ENCODE peak calls at places on chromosomes 11 and 22, in seven cellular contexts. One of them, this sample, is unnamed.

GRCh38 chr22:49023879-49024774 is 803.5 kb downstream of the BRD1 start:
- DNase-seq in CD8-positive, alpha-beta T cell: no peak
- DNase-seq in BE2C: no peak
- DNase-seq in psoas muscle: peak
- DNase-seq in astrocyte of the spinal cord: no peak
- DNase-seq in fibroblast of lung: no peak
- DNase-seq in lower leg skin: no peak
- DNase-seq in this sample: no peak

GRCh38 chr22:24977370-24978230 is 25.1 kb downstream of the KIAA1671 start:
- DNase-seq in astrocyte of the spinal cord: peak
- DNase-seq in CD8-positive, alpha-beta T cell: no peak
- DNase-seq in fibroblast of lung: no peak
- DNase-seq in lower leg skin: no peak
- DNase-seq in BE2C: no peak
- DNase-seq in psoas muscle: peak
- DNase-seq in this sample: no peak

GRCh38 chr22:49278357-49278756 is 549.3 kb downstream of the BRD1 start:
- DNase-seq in CD8-positive, alpha-beta T cell: no peak
- DNase-seq in BE2C: no peak
- DNase-seq in lower leg skin: no peak
- DNase-seq in psoas muscle: no peak
- DNase-seq in astrocyte of the spinal cord: no peak
- DNase-seq in fibroblast of lung: no peak
- DNase-seq in this sample: no peak

GRCh38 chr11:30192620-30193019 is 38.2 kb upstream of the FSHB start:
- DNase-seq in BE2C: no peak
- DNase-seq in lower leg skin: no peak
- DNase-seq in fibroblast of lung: no peak
- DNase-seq in astrocyte of the spinal cord: no peak
- DNase-seq in psoas muscle: no peak
- DNase-seq in CD8-positive, alpha-beta T cell: no peak
- DNase-seq in this sample: no peak

GRCh38 chr11:128525411-128526243 is 61.7 kb downstream of the ETS1 start:
- DNase-seq in psoas muscle: no peak
- DNase-seq in fibroblast of lung: peak
- DNase-seq in CD8-positive, alpha-beta T cell: no peak
- DNase-seq in astrocyte of the spinal cord: peak
- DNase-seq in BE2C: no peak
- DNase-seq in lower leg skin: no peak
- DNase-seq in this sample: no peak

GRCh38 chr22:39620924-39621690 is 50.6 kb downstream of the CACNA1I start:
- DNase-seq in CD8-positive, alpha-beta T cell: no peak
- DNase-seq in psoas muscle: no peak
- DNase-seq in fibroblast of lung: no peak
- DNase-seq in astrocyte of the spinal cord: no peak
- DNase-seq in BE2C: no peak
- DNase-seq in lower leg skin: no peak
- DNase-seq in this sample: no peak

GRCh38 chr11:61693897-61694840 is 14.0 kb downstream of the DAGLA start:
- DNase-seq in psoas muscle: no peak
- DNase-seq in CD8-positive, alpha-beta T cell: no peak
- DNase-seq in BE2C: no peak
- DNase-seq in lower leg skin: no peak
- DNase-seq in fibroblast of lung: no peak
- DNase-seq in astrocyte of the spinal cord: no peak
- DNase-seq in this sample: no peak

GRCh38 chr11:67261635-67261941 is 4.7 kb upstream of the GRK2 start:
- DNase-seq in CD8-positive, alpha-beta T cell: no peak
- DNase-seq in lower leg skin: no peak
- DNase-seq in astrocyte of the spinal cord: no peak
- DNase-seq in fibroblast of lung: no peak
- DNase-seq in psoas muscle: peak
- DNase-seq in BE2C: no peak
- DNase-seq in this sample: no peak

GRCh38 chr22:23745780-23746179 is 5.1 kb downstream of the ZNF70 start:
- DNase-seq in CD8-positive, alpha-beta T cell: no peak
- DNase-seq in astrocyte of the spinal cord: no peak
- DNase-seq in psoas muscle: no peak
- DNase-seq in fibroblast of lung: no peak
- DNase-seq in BE2C: no peak
- DNase-seq in lower leg skin: no peak
- DNase-seq in this sample: no peak

GRCh38 chr11:3143136-3143880 is 21.8 kb downstream of the OSBPL5 start:
- DNase-seq in psoas muscle: no peak
- DNase-seq in lower leg skin: no peak
- DNase-seq in CD8-positive, alpha-beta T cell: no peak
- DNase-seq in fibroblast of lung: no peak
- DNase-seq in astrocyte of the spinal cord: no peak
- DNase-seq in BE2C: no peak
- DNase-seq in this sample: no peak

GRCh38 chr11:46001427-46002049 is 79.1 kb downstream of the LARGE2 start:
- DNase-seq in fibroblast of lung: peak
- DNase-seq in psoas muscle: no peak
- DNase-seq in CD8-positive, alpha-beta T cell: no peak
- DNase-seq in astrocyte of the spinal cord: peak
- DNase-seq in lower leg skin: no peak
- DNase-seq in BE2C: no peak
- DNase-seq in this sample: no peak

GRCh38 chr22:19681863-19682245 is 32.4 kb upstream of the SEPTIN5 start:
- DNase-seq in fibroblast of lung: no peak
- DNase-seq in BE2C: no peak
- DNase-seq in astrocyte of the spinal cord: no peak
- DNase-seq in psoas muscle: no peak
- DNase-seq in lower leg skin: no peak
- DNase-seq in CD8-positive, alpha-beta T cell: no peak
- DNase-seq in this sample: no peak

GRCh38 chr22:44710474-44711235 is 8.7 kb downstream of the PRR5 start:
- DNase-seq in psoas muscle: no peak
- DNase-seq in BE2C: peak
- DNase-seq in lower leg skin: no peak
- DNase-seq in CD8-positive, alpha-beta T cell: peak
- DNase-seq in fibroblast of lung: no peak
- DNase-seq in astrocyte of the spinal cord: no peak
- DNase-seq in this sample: no peak

GRCh38 chr11:107017433-107018227 is 646 bp downstream of the GUCY1A2 start:
- DNase-seq in lower leg skin: peak
- DNase-seq in BE2C: peak
- DNase-seq in psoas muscle: peak
- DNase-seq in fibroblast of lung: peak
- DNase-seq in astrocyte of the spinal cord: peak
- DNase-seq in CD8-positive, alpha-beta T cell: no peak
- DNase-seq in this sample: peak

GRCh38 chr11:11389238-11389637 is 36.2 kb upstream of the CSNK2A3 start:
- DNase-seq in astrocyte of the spinal cord: no peak
- DNase-seq in BE2C: no peak
- DNase-seq in fibroblast of lung: no peak
- DNase-seq in CD8-positive, alpha-beta T cell: no peak
- DNase-seq in lower leg skin: peak
- DNase-seq in psoas muscle: no peak
- DNase-seq in this sample: no peak

GRCh38 chr11:126332221-126332711 is 23.2 kb upstream of the ST3GAL4 start:
- DNase-seq in psoas muscle: peak
- DNase-seq in astrocyte of the spinal cord: peak
- DNase-seq in lower leg skin: no peak
- DNase-seq in CD8-positive, alpha-beta T cell: no peak
- DNase-seq in BE2C: peak
- DNase-seq in fibroblast of lung: peak
- DNase-seq in this sample: no peak

GRCh38 chr11:3091846-3092602 is 34.8 kb upstream of the CARS1 start:
- DNase-seq in fibroblast of lung: peak
- DNase-seq in lower leg skin: peak
- DNase-seq in psoas muscle: peak
- DNase-seq in BE2C: peak
- DNase-seq in CD8-positive, alpha-beta T cell: peak
- DNase-seq in astrocyte of the spinal cord: peak
- DNase-seq in this sample: peak

GRCh38 chr11:14445542-14446530 is 53.8 kb downstream of the COPB1 start:
- DNase-seq in fibroblast of lung: peak
- DNase-seq in CD8-positive, alpha-beta T cell: no peak
- DNase-seq in psoas muscle: no peak
- DNase-seq in BE2C: no peak
- DNase-seq in astrocyte of the spinal cord: peak
- DNase-seq in lower leg skin: no peak
- DNase-seq in this sample: no peak

GRCh38 chr11:35321111-35321510 is 98.2 kb downstream of the SLC1A2 start:
- DNase-seq in CD8-positive, alpha-beta T cell: no peak
- DNase-seq in fibroblast of lung: no peak
- DNase-seq in psoas muscle: no peak
- DNase-seq in lower leg skin: no peak
- DNase-seq in BE2C: no peak
- DNase-seq in astrocyte of the spinal cord: no peak
- DNase-seq in this sample: no peak

GRCh38 chr11:9697766-9698165 is 33.9 kb downstream of the SWAP70 start:
- DNase-seq in psoas muscle: no peak
- DNase-seq in BE2C: no peak
- DNase-seq in lower leg skin: no peak
- DNase-seq in CD8-positive, alpha-beta T cell: no peak
- DNase-seq in fibroblast of lung: no peak
- DNase-seq in astrocyte of the spinal cord: no peak
- DNase-seq in this sample: no peak

GRCh38 chr11:70737816-70738630 is 339.7 kb downstream of the CTTN start:
- DNase-seq in lower leg skin: no peak
- DNase-seq in CD8-positive, alpha-beta T cell: no peak
- DNase-seq in psoas muscle: no peak
- DNase-seq in fibroblast of lung: no peak
- DNase-seq in astrocyte of the spinal cord: no peak
- DNase-seq in BE2C: no peak
- DNase-seq in this sample: no peak

GRCh38 chr22:22983816-22984215 is 86.5 kb upstream of the GNAZ start:
- DNase-seq in fibroblast of lung: no peak
- DNase-seq in astrocyte of the spinal cord: no peak
- DNase-seq in CD8-positive, alpha-beta T cell: no peak
- DNase-seq in BE2C: no peak
- DNase-seq in lower leg skin: no peak
- DNase-seq in psoas muscle: no peak
- DNase-seq in this sample: no peak

GRCh38 chr11:132504501-132505041 is 1027.7 kb downstream of the OPCML start:
- DNase-seq in astrocyte of the spinal cord: no peak
- DNase-seq in BE2C: no peak
- DNase-seq in CD8-positive, alpha-beta T cell: no peak
- DNase-seq in psoas muscle: no peak
- DNase-seq in lower leg skin: no peak
- DNase-seq in fibroblast of lung: no peak
- DNase-seq in this sample: no peak

GRCh38 chr11:126318642-126319373 is 14.9 kb downstream of the DCPS start:
- DNase-seq in astrocyte of the spinal cord: peak
- DNase-seq in BE2C: no peak
- DNase-seq in fibroblast of lung: peak
- DNase-seq in psoas muscle: no peak
- DNase-seq in lower leg skin: no peak
- DNase-seq in CD8-positive, alpha-beta T cell: no peak
- DNase-seq in this sample: no peak

GRCh38 chr11:114168086-114168448 is 108.6 kb downstream of the ZBTB16 start:
- DNase-seq in psoas muscle: peak
- DNase-seq in BE2C: no peak
- DNase-seq in fibroblast of lung: no peak
- DNase-seq in CD8-positive, alpha-beta T cell: no peak
- DNase-seq in astrocyte of the spinal cord: no peak
- DNase-seq in lower leg skin: no peak
- DNase-seq in this sample: no peak

GRCh38 chr11:121520243-121521144 is 67.7 kb upstream of the SORL1-AS1 start:
- DNase-seq in BE2C: no peak
- DNase-seq in lower leg skin: no peak
- DNase-seq in CD8-positive, alpha-beta T cell: no peak
- DNase-seq in psoas muscle: no peak
- DNase-seq in fibroblast of lung: peak
- DNase-seq in astrocyte of the spinal cord: peak
- DNase-seq in this sample: no peak

GRCh38 chr11:27995082-27995481 is 112.9 kb downstream of the KIF18A start:
- DNase-seq in BE2C: no peak
- DNase-seq in astrocyte of the spinal cord: no peak
- DNase-seq in CD8-positive, alpha-beta T cell: no peak
- DNase-seq in psoas muscle: no peak
- DNase-seq in fibroblast of lung: no peak
- DNase-seq in lower leg skin: no peak
- DNase-seq in this sample: no peak

GRCh38 chr22:35915477-35916013 is 113.1 kb downstream of the RBFOX2 start:
- DNase-seq in CD8-positive, alpha-beta T cell: no peak
- DNase-seq in fibroblast of lung: peak
- DNase-seq in lower leg skin: no peak
- DNase-seq in psoas muscle: no peak
- DNase-seq in BE2C: no peak
- DNase-seq in astrocyte of the spinal cord: peak
- DNase-seq in this sample: no peak
- H3K4me3 ChIP-seq in CD8-positive, alpha-beta T cell: no peak
- H3K4me3 ChIP-seq in fibroblast of lung: peak
- H3K4me3 ChIP-seq in lower leg skin: no peak
- H3K4me3 ChIP-seq in psoas muscle: peak
- H3K4me3 ChIP-seq in BE2C: peak
- H3K4me3 ChIP-seq in astrocyte of the spinal cord: peak
- H3K4me3 ChIP-seq in this sample: peak

DNA sequence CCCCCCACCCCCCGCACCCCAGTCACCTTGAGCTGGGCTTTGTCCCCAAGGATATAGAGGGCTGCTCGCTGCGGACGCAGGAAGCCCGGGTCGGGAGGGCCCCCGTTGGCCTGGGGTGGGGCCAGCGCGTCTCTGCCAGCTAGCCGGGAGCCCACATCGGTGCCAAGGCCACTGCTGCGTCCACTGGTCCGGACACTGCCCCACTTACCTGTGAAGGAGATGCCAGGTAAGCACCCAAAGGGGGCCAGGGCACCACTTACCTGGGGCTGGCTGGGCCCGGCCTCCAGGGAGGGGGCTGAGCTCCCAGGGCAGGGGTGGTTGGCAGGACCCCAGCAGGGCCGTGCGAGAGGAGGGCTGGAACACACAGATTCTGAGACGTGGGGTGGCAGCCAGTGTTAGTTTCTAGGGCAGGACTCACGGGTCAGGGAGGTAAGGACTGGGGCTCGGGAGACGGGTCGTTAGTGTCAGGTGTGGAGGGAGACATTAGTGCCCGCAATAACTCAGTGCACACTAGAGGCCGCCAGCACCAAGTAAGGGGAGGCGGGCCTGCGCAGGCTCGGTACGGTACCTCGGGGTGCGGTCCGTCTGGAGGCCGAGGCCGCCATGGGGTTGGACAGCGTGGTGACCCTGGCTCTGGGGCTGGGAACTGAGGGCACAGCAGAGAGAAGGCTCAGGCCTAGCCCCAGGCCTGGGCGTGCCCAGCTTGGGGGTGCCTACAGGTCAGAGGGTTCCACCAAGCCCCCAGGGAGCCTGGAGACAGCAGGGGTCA is 18.2 kb downstream of the SBF1 start:
- DNase-seq in BE2C: no peak
- DNase-seq in CD8-positive, alpha-beta T cell: no peak
- DNase-seq in psoas muscle: no peak
- DNase-seq in astrocyte of the spinal cord: no peak
- DNase-seq in fibroblast of lung: no peak
- DNase-seq in lower leg skin: no peak
- DNase-seq in this sample: no peak
- TF ChIP-seq CTCF in BE2C: peak
- TF ChIP-seq CTCF in CD8-positive, alpha-beta T cell: no peak
- TF ChIP-seq CTCF in psoas muscle: no peak
- TF ChIP-seq CTCF in astrocyte of the spinal cord: peak
- TF ChIP-seq CTCF in fibroblast of lung: peak
- TF ChIP-seq CTCF in lower leg skin: no peak
- TF ChIP-seq CTCF in this sample: no peak

GRCh38 chr22:31089101-31090100 is 8.3 kb downstream of the SMTN start:
- DNase-seq in lower leg skin: no peak
- DNase-seq in fibroblast of lung: no peak
- DNase-seq in BE2C: peak
- DNase-seq in psoas muscle: peak
- DNase-seq in CD8-positive, alpha-beta T cell: no peak
- DNase-seq in astrocyte of the spinal cord: peak
- DNase-seq in this sample: no peak
- H3K4me3 ChIP-seq in lower leg skin: no peak
- H3K4me3 ChIP-seq in fibroblast of lung: no peak
- H3K4me3 ChIP-seq in BE2C: no peak
- H3K4me3 ChIP-seq in psoas muscle: no peak
- H3K4me3 ChIP-seq in CD8-positive, alpha-beta T cell: no peak
- H3K4me3 ChIP-seq in astrocyte of the spinal cord: no peak
- H3K4me3 ChIP-seq in this sample: no peak

GRCh38 chr22:36872866-36873498 is 12.2 kb downstream of the NCF4 start:
- DNase-seq in fibroblast of lung: no peak
- DNase-seq in psoas muscle: no peak
- DNase-seq in CD8-positive, alpha-beta T cell: no peak
- DNase-seq in BE2C: no peak
- DNase-seq in lower leg skin: no peak
- DNase-seq in astrocyte of the spinal cord: no peak
- DNase-seq in this sample: no peak
- TF ChIP-seq CTCF in fibroblast of lung: no peak
- TF ChIP-seq CTCF in psoas muscle: no peak
- TF ChIP-seq CTCF in CD8-positive, alpha-beta T cell: no peak
- TF ChIP-seq CTCF in BE2C: no peak
- TF ChIP-seq CTCF in lower leg skin: no peak
- TF ChIP-seq CTCF in astrocyte of the spinal cord: no peak
- TF ChIP-seq CTCF in this sample: no peak